ENCODE peak calls at places on chromosomes 7 and 10, in six cellular contexts. One of them, this sample, is unnamed. For H3K4me1, the result is how much of the 10 kb centered on the place peaks cover.

GRCh38 chr7:21617513-21617912 is 74.7 kb downstream of the DNAH11 start:
- DNase-seq in naive thymus-derived CD4-positive, alpha-beta T cell: no peak
- DNase-seq in tibial artery: no peak
- DNase-seq in cardiac muscle cell: no peak
- DNase-seq in tibial nerve: no peak
- DNase-seq in adrenal gland: no peak
- DNase-seq in this sample: no peak

GRCh38 chr10:89633484-89633883 is 11.6 kb downstream of the PANK1 start:
- DNase-seq in adrenal gland: no peak
- DNase-seq in tibial artery: no peak
- DNase-seq in naive thymus-derived CD4-positive, alpha-beta T cell: no peak
- DNase-seq in cardiac muscle cell: no peak
- DNase-seq in tibial nerve: no peak
- DNase-seq in this sample: no peak

GRCh38 chr7:5172196-5172800 is 17.7 kb upstream of the WIPI2 start:
- DNase-seq in tibial nerve: no peak
- DNase-seq in naive thymus-derived CD4-positive, alpha-beta T cell: no peak
- DNase-seq in adrenal gland: no peak
- DNase-seq in cardiac muscle cell: no peak
- DNase-seq in tibial artery: no peak
- DNase-seq in this sample: no peak

GRCh38 chr7:27870595-27870994 is 130.6 kb downstream of the TAX1BP1 start:
- DNase-seq in cardiac muscle cell: no peak
- DNase-seq in adrenal gland: no peak
- DNase-seq in tibial artery: no peak
- DNase-seq in tibial nerve: no peak
- DNase-seq in naive thymus-derived CD4-positive, alpha-beta T cell: no peak
- DNase-seq in this sample: no peak

GRCh38 chr10:60989400-60989876 is 45.5 kb upstream of the RHOBTB1 start:
- DNase-seq in naive thymus-derived CD4-positive, alpha-beta T cell: no peak
- DNase-seq in adrenal gland: no peak
- DNase-seq in tibial nerve: no peak
- DNase-seq in cardiac muscle cell: no peak
- DNase-seq in tibial artery: no peak
- DNase-seq in this sample: no peak

GRCh38 chr10:92573091-92573797 is 649 bp downstream of the IDE start:
- DNase-seq in cardiac muscle cell: peak
- DNase-seq in adrenal gland: peak
- DNase-seq in tibial artery: no peak
- DNase-seq in tibial nerve: no peak
- DNase-seq in naive thymus-derived CD4-positive, alpha-beta T cell: peak
- DNase-seq in this sample: no peak

GRCh38 chr10:122112021-122112616 is 123.2 kb downstream of the TACC2 start:
- DNase-seq in naive thymus-derived CD4-positive, alpha-beta T cell: no peak
- DNase-seq in cardiac muscle cell: no peak
- DNase-seq in tibial artery: no peak
- DNase-seq in tibial nerve: peak
- DNase-seq in adrenal gland: no peak
- DNase-seq in this sample: no peak

GRCh38 chr10:93454146-93454545 is 28.0 kb downstream of the MYOF start:
- DNase-seq in naive thymus-derived CD4-positive, alpha-beta T cell: no peak
- DNase-seq in tibial artery: no peak
- DNase-seq in tibial nerve: no peak
- DNase-seq in cardiac muscle cell: no peak
- DNase-seq in adrenal gland: no peak
- DNase-seq in this sample: no peak

GRCh38 chr10:117673208-117673607 is 130.7 kb downstream of the EMX2 start:
- DNase-seq in tibial artery: no peak
- DNase-seq in adrenal gland: no peak
- DNase-seq in cardiac muscle cell: no peak
- DNase-seq in naive thymus-derived CD4-positive, alpha-beta T cell: no peak
- DNase-seq in tibial nerve: no peak
- DNase-seq in this sample: no peak

GRCh38 chr7:947391-948210 is 6.9 kb downstream of the ADAP1 start:
- DNase-seq in cardiac muscle cell: no peak
- DNase-seq in adrenal gland: no peak
- DNase-seq in tibial artery: no peak
- DNase-seq in naive thymus-derived CD4-positive, alpha-beta T cell: no peak
- DNase-seq in tibial nerve: no peak
- DNase-seq in this sample: peak

GRCh38 chr10:112898540-112899395 is 51.3 kb upstream of the TCF7L2 start:
- DNase-seq in tibial nerve: no peak
- DNase-seq in adrenal gland: peak
- DNase-seq in cardiac muscle cell: peak
- DNase-seq in tibial artery: peak
- DNase-seq in naive thymus-derived CD4-positive, alpha-beta T cell: no peak
- DNase-seq in this sample: no peak

GRCh38 chr7:91164948-91165845 is 99.0 kb upstream of the FZD1 start:
- DNase-seq in cardiac muscle cell: no peak
- DNase-seq in tibial nerve: peak
- DNase-seq in naive thymus-derived CD4-positive, alpha-beta T cell: no peak
- DNase-seq in tibial artery: no peak
- DNase-seq in adrenal gland: no peak
- DNase-seq in this sample: no peak

GRCh38 chr10:85593226-85593625 is 773.4 kb downstream of the GRID1 start:
- DNase-seq in cardiac muscle cell: no peak
- DNase-seq in tibial artery: no peak
- DNase-seq in tibial nerve: no peak
- DNase-seq in adrenal gland: no peak
- DNase-seq in naive thymus-derived CD4-positive, alpha-beta T cell: no peak
- DNase-seq in this sample: no peak

GRCh38 chr10:11586170-11586569 is 25.3 kb downstream of the USP6NL start:
- DNase-seq in cardiac muscle cell: no peak
- DNase-seq in tibial nerve: no peak
- DNase-seq in adrenal gland: no peak
- DNase-seq in tibial artery: no peak
- DNase-seq in naive thymus-derived CD4-positive, alpha-beta T cell: no peak
- DNase-seq in this sample: no peak

GRCh38 chr10:62130948-62131347 is 137.7 kb downstream of the RTKN2 start:
- DNase-seq in tibial nerve: no peak
- DNase-seq in naive thymus-derived CD4-positive, alpha-beta T cell: no peak
- DNase-seq in adrenal gland: no peak
- DNase-seq in cardiac muscle cell: no peak
- DNase-seq in tibial artery: no peak
- DNase-seq in this sample: peak

GRCh38 chr10:30688456-30688855 is 58.9 kb upstream of the LYZL2 start:
- DNase-seq in tibial artery: no peak
- DNase-seq in tibial nerve: no peak
- DNase-seq in naive thymus-derived CD4-positive, alpha-beta T cell: no peak
- DNase-seq in cardiac muscle cell: no peak
- DNase-seq in adrenal gland: no peak
- DNase-seq in this sample: no peak

GRCh38 chr10:8050561-8051108 is 3.9 kb upstream of the GATA3 start:
- DNase-seq in tibial nerve: no peak
- DNase-seq in cardiac muscle cell: no peak
- DNase-seq in adrenal gland: no peak
- DNase-seq in naive thymus-derived CD4-positive, alpha-beta T cell: peak
- DNase-seq in tibial artery: no peak
- DNase-seq in this sample: no peak

GRCh38 chr7:92650391-92650790 is 60.2 kb upstream of the FAM133B start:
- DNase-seq in tibial nerve: no peak
- DNase-seq in naive thymus-derived CD4-positive, alpha-beta T cell: no peak
- DNase-seq in tibial artery: no peak
- DNase-seq in cardiac muscle cell: no peak
- DNase-seq in adrenal gland: no peak
- DNase-seq in this sample: no peak

GRCh38 chr10:44462338-44462914 is 77.5 kb upstream of the CXCL12 start:
- DNase-seq in adrenal gland: peak
- DNase-seq in cardiac muscle cell: no peak
- DNase-seq in tibial artery: no peak
- DNase-seq in naive thymus-derived CD4-positive, alpha-beta T cell: no peak
- DNase-seq in tibial nerve: no peak
- DNase-seq in this sample: no peak

GRCh38 chr7:129843982-129844840 is 108.5 kb downstream of the UBE2H start:
- DNase-seq in adrenal gland: no peak
- DNase-seq in cardiac muscle cell: no peak
- DNase-seq in tibial artery: no peak
- DNase-seq in tibial nerve: no peak
- DNase-seq in naive thymus-derived CD4-positive, alpha-beta T cell: no peak
- DNase-seq in this sample: no peak

GRCh38 chr7:74355091-74355490 is 65.9 kb downstream of the CLIP2 start:
- DNase-seq in cardiac muscle cell: no peak
- DNase-seq in tibial artery: peak
- DNase-seq in naive thymus-derived CD4-positive, alpha-beta T cell: no peak
- DNase-seq in adrenal gland: peak
- DNase-seq in tibial nerve: peak
- DNase-seq in this sample: no peak

GRCh38 chr7:105916603-105917002 is 40.2 kb upstream of the ATXN7L1 start:
- DNase-seq in tibial nerve: no peak
- DNase-seq in adrenal gland: no peak
- DNase-seq in cardiac muscle cell: no peak
- DNase-seq in tibial artery: no peak
- DNase-seq in naive thymus-derived CD4-positive, alpha-beta T cell: no peak
- DNase-seq in this sample: no peak

GRCh38 chr10:132810807-132811700 is 25.1 kb upstream of the NKX6-2 start:
- DNase-seq in tibial nerve: no peak
- DNase-seq in naive thymus-derived CD4-positive, alpha-beta T cell: no peak
- DNase-seq in adrenal gland: no peak
- DNase-seq in cardiac muscle cell: no peak
- DNase-seq in tibial artery: no peak
- DNase-seq in this sample: peak

GRCh38 chr7:95599069-95599468 is 2.8 kb upstream of the PDK4 start:
- DNase-seq in naive thymus-derived CD4-positive, alpha-beta T cell: no peak
- DNase-seq in tibial nerve: no peak
- DNase-seq in cardiac muscle cell: no peak
- DNase-seq in adrenal gland: no peak
- DNase-seq in tibial artery: no peak
- DNase-seq in this sample: no peak

GRCh38 chr10:49572594-49573114 is 33.7 kb upstream of the ERCC6 start:
- DNase-seq in tibial nerve: no peak
- DNase-seq in cardiac muscle cell: no peak
- DNase-seq in tibial artery: no peak
- DNase-seq in adrenal gland: no peak
- DNase-seq in naive thymus-derived CD4-positive, alpha-beta T cell: no peak
- DNase-seq in this sample: no peak
- H3K27ac ChIP-seq in tibial nerve: no peak
- H3K27ac ChIP-seq in cardiac muscle cell: no peak
- H3K27ac ChIP-seq in tibial artery: no peak
- H3K27ac ChIP-seq in adrenal gland: no peak
- H3K27ac ChIP-seq in naive thymus-derived CD4-positive, alpha-beta T cell: no peak
- H3K27ac ChIP-seq in this sample: no peak

DNA sequence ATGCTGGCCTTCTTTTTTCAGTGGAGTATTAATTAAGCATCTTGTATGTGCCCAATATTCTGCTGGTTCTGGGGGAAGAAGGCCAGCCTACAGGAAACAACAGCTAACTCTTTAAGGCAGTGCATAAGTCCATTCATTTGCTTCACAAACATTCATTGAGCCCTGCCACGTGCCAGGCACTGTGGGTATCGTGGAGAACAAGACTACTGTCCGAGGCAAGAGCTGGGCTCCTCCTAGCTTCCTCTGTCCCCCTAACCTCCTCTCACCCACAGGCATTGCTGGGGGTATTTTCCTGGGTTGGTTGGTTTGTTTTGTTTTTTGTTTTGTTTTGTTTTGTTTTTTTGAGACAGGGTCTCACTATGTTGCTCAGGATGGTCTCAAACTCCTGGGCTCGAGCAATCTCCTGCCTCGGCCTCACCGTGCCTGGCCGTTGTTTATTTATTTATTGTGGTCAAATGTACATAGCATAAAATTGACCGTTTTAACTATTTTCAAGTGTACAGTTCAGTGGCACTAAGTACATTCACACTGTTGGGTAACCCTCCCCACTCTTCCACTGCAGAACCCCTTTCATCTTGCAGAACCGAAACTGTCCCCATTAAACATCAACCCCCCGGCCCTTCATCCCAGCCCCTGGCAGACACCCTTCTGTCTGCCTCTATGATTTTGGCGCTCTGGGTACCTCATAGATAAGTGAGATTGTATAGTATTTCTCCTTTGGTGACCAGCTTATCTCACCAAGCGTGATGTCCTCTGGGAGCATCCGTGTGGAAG is 32.6 kb downstream of the CHST3 start:
- DNase-seq in naive thymus-derived CD4-positive, alpha-beta T cell: no peak
- DNase-seq in tibial nerve: no peak
- DNase-seq in cardiac muscle cell: no peak
- DNase-seq in adrenal gland: no peak
- DNase-seq in tibial artery: no peak
- DNase-seq in this sample: no peak
- H3K4me1 ChIP-seq in naive thymus-derived CD4-positive, alpha-beta T cell: under half
- H3K4me1 ChIP-seq in tibial nerve: half or more
- H3K4me1 ChIP-seq in cardiac muscle cell: under half
- H3K4me1 ChIP-seq in adrenal gland: half or more
- H3K4me1 ChIP-seq in tibial artery: under half
- H3K4me1 ChIP-seq in this sample: under half

GRCh38 chr10:16992611-16993119 is 136.9 kb downstream of the CUBN start:
- DNase-seq in cardiac muscle cell: no peak
- DNase-seq in tibial artery: no peak
- DNase-seq in naive thymus-derived CD4-positive, alpha-beta T cell: no peak
- DNase-seq in adrenal gland: no peak
- DNase-seq in tibial nerve: no peak
- DNase-seq in this sample: no peak
- H3K4me3 ChIP-seq in cardiac muscle cell: no peak
- H3K4me3 ChIP-seq in tibial artery: peak
- H3K4me3 ChIP-seq in naive thymus-derived CD4-positive, alpha-beta T cell: no peak
- H3K4me3 ChIP-seq in adrenal gland: no peak
- H3K4me3 ChIP-seq in tibial nerve: no peak
- H3K4me3 ChIP-seq in this sample: peak

GRCh38 chr10:5622586-5622985 is 43.8 kb downstream of the ASB13 start:
- DNase-seq in tibial nerve: no peak
- DNase-seq in cardiac muscle cell: no peak
- DNase-seq in adrenal gland: no peak
- DNase-seq in naive thymus-derived CD4-positive, alpha-beta T cell: no peak
- DNase-seq in tibial artery: no peak
- DNase-seq in this sample: no peak
- H3K27ac ChIP-seq in tibial nerve: peak
- H3K27ac ChIP-seq in cardiac muscle cell: no peak
- H3K27ac ChIP-seq in adrenal gland: no peak
- H3K27ac ChIP-seq in naive thymus-derived CD4-positive, alpha-beta T cell: no peak
- H3K27ac ChIP-seq in tibial artery: peak
- H3K27ac ChIP-seq in this sample: no peak

GRCh38 chr7:63040336-63040735 is 958.3 kb upstream of the ZNF722 start:
- DNase-seq in adrenal gland: no peak
- DNase-seq in naive thymus-derived CD4-positive, alpha-beta T cell: no peak
- DNase-seq in cardiac muscle cell: no peak
- DNase-seq in tibial nerve: no peak
- DNase-seq in tibial artery: no peak
- DNase-seq in this sample: no peak

GRCh38 chr7:63042730-63043511 is 955.7 kb upstream of the ZNF722 start:
- DNase-seq in adrenal gland: no peak
- DNase-seq in cardiac muscle cell: no peak
- DNase-seq in tibial artery: no peak
- DNase-seq in naive thymus-derived CD4-positive, alpha-beta T cell: no peak
- DNase-seq in tibial nerve: no peak
- DNase-seq in this sample: no peak

GRCh38 chr7:63039882-63040281 is 958.8 kb upstream of the ZNF722 start:
- DNase-seq in adrenal gland: no peak
- DNase-seq in naive thymus-derived CD4-positive, alpha-beta T cell: no peak
- DNase-seq in tibial nerve: no peak
- DNase-seq in cardiac muscle cell: no peak
- DNase-seq in tibial artery: no peak
- DNase-seq in this sample: no peak

GRCh38 chr7:63040966-63041610 is 957.6 kb upstream of the ZNF722 start:
- DNase-seq in cardiac muscle cell: peak
- DNase-seq in tibial nerve: no peak
- DNase-seq in tibial artery: no peak
- DNase-seq in naive thymus-derived CD4-positive, alpha-beta T cell: no peak
- DNase-seq in adrenal gland: no peak
- DNase-seq in this sample: no peak

GRCh38 chr7:63041786-63042185 is 956.9 kb upstream of the ZNF722 start:
- DNase-seq in cardiac muscle cell: no peak
- DNase-seq in tibial artery: no peak
- DNase-seq in adrenal gland: no peak
- DNase-seq in naive thymus-derived CD4-positive, alpha-beta T cell: no peak
- DNase-seq in tibial nerve: no peak
- DNase-seq in this sample: no peak
- H3K4me1 ChIP-seq in cardiac muscle cell: under half
- H3K4me1 ChIP-seq in tibial artery: under half
- H3K4me1 ChIP-seq in adrenal gland: under half
- H3K4me1 ChIP-seq in naive thymus-derived CD4-positive, alpha-beta T cell: under half
- H3K4me1 ChIP-seq in tibial nerve: under half
- H3K4me1 ChIP-seq in this sample: under half

GRCh38 chr10:22253578-22253882 is 35.7 kb upstream of the EBLN1 start:
- DNase-seq in tibial nerve: peak
- DNase-seq in adrenal gland: peak
- DNase-seq in cardiac muscle cell: no peak
- DNase-seq in naive thymus-derived CD4-positive, alpha-beta T cell: peak
- DNase-seq in tibial artery: peak
- DNase-seq in this sample: no peak
- H3K4me3 ChIP-seq in tibial nerve: peak
- H3K4me3 ChIP-seq in adrenal gland: no peak
- H3K4me3 ChIP-seq in cardiac muscle cell: peak
- H3K4me3 ChIP-seq in naive thymus-derived CD4-positive, alpha-beta T cell: peak
- H3K4me3 ChIP-seq in tibial artery: peak
- H3K4me3 ChIP-seq in this sample: peak

This sample was measured in heart left ventricle.